ENCODE peak calls at places on chromosomes 7 and 10, in five cellular contexts. W is suprapubic skin, C is head of caudate nucleus, X is HEK293T, L is heart left ventricle. Q is an unnamed sample.

GRCh38 chr7:26199301-26200112 is 1.0 kb downstream of the HNRNPA2B1 start:
- DNase-seq in W (peak), C (peak), X (no peak), L (peak), Q (peak)

GRCh38 chr10:12727832-12728215 is 273.7 kb downstream of the CCDC3 start:
- DNase-seq in W (no peak), C (no peak), X (no peak), L (no peak), Q (no peak)

GRCh38 chr10:66180651-66181318 is 745.1 kb upstream of the LRRTM3 start:
- DNase-seq in W (no peak), C (peak), X (peak), L (no peak), Q (peak)

GRCh38 chr7:32142649-32143048 is 72.4 kb upstream of the PDE1C start:
- DNase-seq in W (no peak), C (no peak), X (no peak), L (no peak), Q (no peak)

GRCh38 chr10:43648083-43648391 is 644 bp downstream of the ZNF32 start:
- DNase-seq in W (no peak), C (no peak), X (no peak), L (no peak), Q (no peak)

GRCh38 chr10:95467162-95467599 is 94.0 kb downstream of the SORBS1 start:
- DNase-seq in W (peak), C (no peak), X (peak), L (peak), Q (no peak)

GRCh38 chr7:94004024-94004945 is at the start of gene BET1:
- DNase-seq in W (peak), C (peak), X (peak), L (peak), Q (peak)

GRCh38 chr10:107031981-107032699 is 132.4 kb downstream of the SORCS1 start:
- DNase-seq in W (no peak), C (no peak), X (peak), L (no peak), Q (no peak)

GRCh38 chr10:59944339-59944935 is 38.1 kb upstream of the CCDC6 start:
- DNase-seq in W (no peak), C (no peak), X (no peak), L (no peak), Q (no peak)

Q was measured in globus pallidus.